ENCODE peak calls at places on chromosomes 13 and 19, in ten cellular contexts. F is left ventricle myocardium inferior, I is mesendoderm, E is pancreas, H is endodermal cell, M is cardiac muscle cell, G is thoracic aorta, B is upper lobe of left lung, P is K562, Z is small intestine. X is an unnamed sample.

GRCh38 chr19:41195675-41196497 is 2.9 kb downstream of the CYP2S1 start:
- DNase-seq in Z (no peak), F (no peak), E (no peak), B (no peak), H (no peak), P (no peak), M (peak), G (no peak), I (no peak), X (no peak)

GRCh38 chr13:46797468-46798237 is 692 bp upstream of the ESD start:
- DNase-seq in Z (peak), P (peak), G (no peak), F (no peak), I (no peak), E (no peak), M (no peak), H (no peak), B (no peak), X (no peak)

GRCh38 chr19:43820098-43820860 is 6.8 kb upstream of the ZNF283 start:
- DNase-seq in P (no peak), M (peak), F (peak), B (no peak), G (no peak), I (no peak), E (no peak), H (peak), Z (peak), X (no peak)

GRCh38 chr13:86933676-86934075 is 737.5 kb upstream of the SLITRK5 start:
- DNase-seq in G (no peak), I (peak), M (no peak), P (no peak), H (peak), E (no peak), F (no peak), B (no peak), Z (no peak), X (no peak)

GRCh38 chr19:582497-583197 is 7.0 kb upstream of the HCN2 start:
- DNase-seq in I (no peak), Z (no peak), P (no peak), B (no peak), G (no peak), H (peak), E (no peak), M (peak), F (no peak), X (no peak)

GRCh38 chr19:39502640-39503417 is 4.1 kb downstream of the DLL3 start:
- DNase-seq in F (peak), Z (peak), P (peak), G (no peak), E (peak), I (peak), H (peak), M (peak), B (peak), X (peak)

GRCh38 chr13:71316964-71317363 is 550.0 kb downstream of the DACH1 start:
- DNase-seq in Z (peak), P (no peak), I (no peak), B (no peak), F (no peak), G (no peak), H (no peak), E (no peak), M (no peak), X (no peak)

GRCh38 chr13:44068737-44069136 is 189.0 kb downstream of the LACC1 start:
- DNase-seq in P (no peak), Z (no peak), M (peak), H (no peak), E (no peak), B (no peak), I (peak), F (no peak), G (no peak), X (no peak)

GRCh38 chr19:48752511-48753365 is at the start of gene FUT1:
- DNase-seq in M (peak), E (peak), B (peak), I (peak), G (no peak), F (peak), H (peak), P (peak), Z (peak), X (peak)

GRCh38 chr19:54160948-54161347 is 1.4 kb upstream of the LENG1 start:
- DNase-seq in I (no peak), F (no peak), M (no peak), H (no peak), E (no peak), Z (no peak), B (no peak), P (no peak), G (no peak), X (no peak)

GRCh38 chr19:1568320-1569019 is at the start of gene MEX3D:
- DNase-seq in I (peak), P (peak), B (peak), Z (peak), E (peak), G (no peak), H (peak), F (peak), M (peak), X (no peak)

GRCh38 chr13:93173656-93174055 is 53.0 kb upstream of the GPC6 start:
- DNase-seq in E (no peak), M (no peak), B (no peak), G (no peak), H (no peak), Z (no peak), F (no peak), I (no peak), P (no peak), X (no peak)

GRCh38 chr13:107450426-107450825 is 764.9 kb downstream of the LIG4 start:
- DNase-seq in Z (no peak), M (peak), E (no peak), P (no peak), B (no peak), F (no peak), I (no peak), G (no peak), H (no peak), X (no peak)

GRCh38 chr13:80389073-80390038 is 48.4 kb upstream of the SPRY2 start:
- DNase-seq in E (no peak), F (no peak), P (no peak), G (no peak), H (no peak), M (peak), I (no peak), B (no peak), Z (no peak), X (no peak)

GRCh38 chr19:32224371-32225244 is 120.8 kb upstream of the ZNF507 start:
- DNase-seq in F (peak), B (peak), H (peak), E (peak), P (peak), M (peak), G (no peak), I (peak), Z (peak), X (peak)

GRCh38 chr19:49217382-49217781 is 59.8 kb downstream of the TRPM4 start:
- DNase-seq in P (peak), G (no peak), B (no peak), I (no peak), E (no peak), F (peak), M (peak), Z (no peak), H (no peak), X (no peak)

GRCh38 chr13:22594041-22594440 is 586.7 kb upstream of the SGCG start:
- DNase-seq in E (no peak), H (no peak), M (no peak), G (no peak), B (no peak), I (no peak), Z (no peak), P (no peak), F (no peak), X (no peak)

GRCh38 chr13:78909276-78909675 is 250.3 kb upstream of the OBI1 start:
- DNase-seq in P (no peak), Z (no peak), H (peak), B (no peak), G (no peak), F (no peak), I (peak), M (no peak), E (no peak), X (no peak)

GRCh38 chr19:20662421-20663105 is 1.2 kb upstream of the ZNF626 start:
- DNase-seq in H (no peak), E (peak), M (no peak), I (no peak), B (no peak), P (no peak), F (no peak), G (no peak), Z (no peak), X (no peak)

GRCh38 chr13:49443327-49443688 is 556 bp downstream of the CAB39L start:
- DNase-seq in H (no peak), P (no peak), M (peak), E (no peak), F (no peak), I (no peak), G (no peak), B (no peak), Z (no peak), X (no peak)

GRCh38 chr19:12789098-12789903 is 2.0 kb upstream of the JUNB start:
- DNase-seq in Z (peak), F (no peak), M (no peak), H (no peak), I (peak), E (no peak), P (no peak), B (no peak), G (no peak), X (no peak)

GRCh38 chr13:52787212-52787611 is 47.6 kb upstream of the CNMD start:
- DNase-seq in Z (no peak), F (no peak), G (no peak), B (no peak), H (no peak), E (no peak), M (no peak), I (no peak), P (no peak), X (no peak)

GRCh38 chr19:50818859-50819472 is 4.6 kb downstream of the KLK1 start:
- DNase-seq in F (no peak), H (peak), Z (no peak), M (no peak), G (no peak), P (no peak), E (peak), B (no peak), I (no peak), X (no peak)

GRCh38 chr19:1070576-1070930 is 3.6 kb downstream of the ARHGAP45 start:
- DNase-seq in F (no peak), G (no peak), P (no peak), E (no peak), M (no peak), H (peak), Z (no peak), I (peak), B (no peak), X (no peak)

GRCh38 chr13:113796211-113796875 is 37.3 kb downstream of the TMEM255B start:
- DNase-seq in M (no peak), F (no peak), G (no peak), P (no peak), H (no peak), Z (no peak), E (no peak), I (no peak), B (no peak), X (no peak)

GRCh38 chr13:99392806-99393135 is 85.6 kb upstream of the GPR183 start:
- DNase-seq in F (no peak), P (no peak), G (no peak), Z (no peak), I (no peak), H (no peak), B (no peak), M (no peak), E (no peak), X (no peak)

DNA sequence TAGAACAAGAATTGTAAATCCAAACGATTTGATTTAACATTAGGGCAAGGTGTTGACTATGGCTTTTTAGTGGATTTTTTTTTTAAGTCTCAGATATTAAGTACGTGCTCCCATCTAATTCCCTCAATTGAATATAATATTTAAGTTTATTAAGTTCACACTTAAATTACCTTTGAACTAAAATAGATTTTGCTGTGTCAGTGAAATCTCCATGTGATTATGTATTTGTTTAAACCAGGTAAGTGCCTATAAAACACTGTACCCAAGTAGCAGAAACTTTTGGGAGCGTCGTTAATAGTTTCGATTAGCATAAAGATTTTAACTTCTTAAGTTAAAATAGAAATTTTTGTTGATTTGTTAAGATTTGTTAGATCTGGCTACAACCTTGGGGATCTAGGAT is 1.6 kb downstream of the CLN5 start:
- DNase-seq in G (no peak), Z (no peak), P (no peak), B (no peak), I (no peak), H (no peak), F (no peak), E (no peak), M (no peak), X (no peak)
- H3K4me3 ChIP-seq in G (peak), Z (no peak), P (no peak), B (no peak), I (no peak), H (peak), F (peak), E (no peak), M (no peak), X (peak)

DNA sequence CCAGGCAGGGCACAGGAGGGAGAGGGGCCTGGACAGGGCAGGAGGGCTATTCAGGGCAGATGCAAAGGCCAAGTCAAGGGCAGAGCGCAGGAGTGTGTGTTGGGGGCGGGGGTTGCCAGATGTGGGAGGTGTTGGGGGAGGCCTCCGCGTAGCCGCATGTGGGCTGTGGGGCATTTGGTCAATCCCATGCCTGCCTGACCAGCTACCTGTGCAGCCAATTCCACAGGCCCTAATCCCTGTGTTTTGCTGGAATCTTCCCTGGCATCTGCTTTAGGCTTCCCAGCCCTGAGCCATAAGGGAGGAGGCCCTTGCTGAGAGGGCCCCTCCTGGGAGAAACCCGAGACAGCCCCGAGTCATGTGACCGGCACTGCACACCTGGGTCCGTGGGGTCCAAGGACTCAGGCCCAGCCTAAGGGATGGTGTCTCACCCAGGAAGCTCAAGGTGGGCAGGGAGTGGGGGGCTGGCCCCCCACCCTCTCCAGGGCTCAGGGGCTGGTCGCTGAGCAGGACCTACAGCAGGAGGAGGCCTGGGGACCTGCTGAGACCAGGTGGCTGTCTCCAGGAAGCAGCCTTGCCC is 20.3 kb downstream of the RFX1 start:
- DNase-seq in H (no peak), Z (no peak), F (no peak), I (peak), P (no peak), M (no peak), G (no peak), E (no peak), B (no peak), X (no peak)
- H3K4me3 ChIP-seq in H (no peak), Z (no peak), F (peak), I (no peak), P (no peak), M (no peak), G (peak), E (no peak), B (no peak), X (no peak)

DNA sequence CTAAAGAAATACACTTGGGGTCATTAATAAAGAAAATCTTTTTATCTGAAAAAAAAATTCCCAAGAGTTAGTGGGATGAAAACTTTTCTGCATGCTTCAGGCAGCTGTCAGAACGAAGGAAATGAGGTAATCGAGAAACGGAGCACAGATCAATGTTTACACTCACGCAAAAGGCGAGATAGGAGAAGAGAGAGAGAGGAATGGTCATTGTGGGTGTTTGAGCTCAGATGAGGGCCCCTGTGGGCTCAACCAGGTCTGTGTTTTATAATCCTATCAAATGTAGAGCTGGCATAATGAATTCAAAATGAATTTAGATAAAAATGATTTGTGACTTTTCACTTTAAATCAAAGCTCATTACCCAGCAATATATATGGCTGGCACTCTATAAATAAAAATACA is 6.3 kb upstream of the RXFP2 start:
- DNase-seq in P (no peak), I (peak), B (no peak), F (no peak), Z (no peak), M (peak), H (no peak), E (no peak), G (no peak), X (no peak)
- H3K4me3 ChIP-seq in P (no peak), I (no peak), B (peak), F (peak), Z (no peak), M (no peak), H (no peak), E (no peak), G (peak), X (no peak)

DNA sequence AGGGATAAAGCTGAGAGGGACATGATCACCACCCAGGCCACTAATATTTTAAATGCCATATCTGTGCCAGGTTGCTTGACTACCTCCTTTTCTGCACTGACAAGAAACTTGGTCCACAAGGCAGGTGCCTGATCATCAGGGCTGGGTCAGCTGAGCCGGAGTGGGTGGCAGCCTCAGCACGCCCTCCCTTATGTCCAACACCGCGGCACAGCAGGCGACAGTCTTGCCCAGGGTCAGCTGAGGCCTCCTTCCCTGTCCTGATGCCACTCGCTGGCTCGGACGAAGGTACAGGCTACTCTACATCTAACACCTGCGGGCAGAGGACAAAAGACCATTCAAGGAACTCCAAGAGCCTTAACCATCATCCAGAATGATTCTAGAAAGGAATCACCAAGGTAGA is 16.9 kb downstream of the ZC3H4 start:
- DNase-seq in P (no peak), H (no peak), E (peak), G (no peak), Z (no peak), I (no peak), M (no peak), B (peak), F (peak), X (no peak)
- H3K4me3 ChIP-seq in P (no peak), H (no peak), E (no peak), G (no peak), Z (no peak), I (no peak), M (no peak), B (no peak), F (no peak), X (no peak)

GRCh38 chr13:90872491-90873025 is 474.9 kb upstream of the MIR17HG start:
- DNase-seq in M (no peak), Z (no peak), G (no peak), B (no peak), I (peak), P (no peak), E (no peak), F (no peak), H (no peak), X (no peak)

GRCh38 chr13:90868321-90868920 is 479.1 kb upstream of the MIR17HG start:
- DNase-seq in H (no peak), F (no peak), E (no peak), M (peak), P (peak), I (peak), B (no peak), G (no peak), Z (peak), X (no peak)

GRCh38 chr13:90869580-90869979 is 477.9 kb upstream of the MIR17HG start:
- DNase-seq in B (no peak), E (no peak), G (no peak), I (no peak), Z (no peak), F (no peak), M (no peak), P (no peak), H (no peak), X (no peak)

GRCh38 chr13:90867336-90867683 is 480.2 kb upstream of the MIR17HG start:
- DNase-seq in P (peak), H (peak), B (peak), I (peak), M (peak), Z (peak), E (peak), F (peak), G (peak), X (peak)
- H3K4me3 ChIP-seq in P (no peak), H (no peak), B (no peak), I (no peak), M (no peak), Z (no peak), E (no peak), F (no peak), G (no peak), X (no peak)

GRCh38 chr19:15173746-15174404 is 26.9 kb downstream of the NOTCH3 start:
- DNase-seq in H (no peak), I (peak), Z (peak), M (peak), B (no peak), P (no peak), F (no peak), G (no peak), E (no peak), X (no peak)

GRCh38 chr19:15178629-15179308 is 22.0 kb downstream of the NOTCH3 start:
- DNase-seq in I (peak), M (no peak), B (no peak), G (no peak), F (no peak), E (no peak), Z (no peak), P (no peak), H (peak), X (no peak)

GRCh38 chr19:15175609-15176008 is 25.2 kb downstream of the NOTCH3 start:
- DNase-seq in I (no peak), M (no peak), G (no peak), Z (no peak), B (no peak), F (no peak), H (no peak), P (no peak), E (no peak), X (no peak)

GRCh38 chr19:15180451-15181390 is 20.1 kb downstream of the NOTCH3 start:
- DNase-seq in Z (peak), P (peak), G (no peak), B (peak), I (peak), H (peak), F (peak), M (no peak), E (peak), X (no peak)

DNA sequence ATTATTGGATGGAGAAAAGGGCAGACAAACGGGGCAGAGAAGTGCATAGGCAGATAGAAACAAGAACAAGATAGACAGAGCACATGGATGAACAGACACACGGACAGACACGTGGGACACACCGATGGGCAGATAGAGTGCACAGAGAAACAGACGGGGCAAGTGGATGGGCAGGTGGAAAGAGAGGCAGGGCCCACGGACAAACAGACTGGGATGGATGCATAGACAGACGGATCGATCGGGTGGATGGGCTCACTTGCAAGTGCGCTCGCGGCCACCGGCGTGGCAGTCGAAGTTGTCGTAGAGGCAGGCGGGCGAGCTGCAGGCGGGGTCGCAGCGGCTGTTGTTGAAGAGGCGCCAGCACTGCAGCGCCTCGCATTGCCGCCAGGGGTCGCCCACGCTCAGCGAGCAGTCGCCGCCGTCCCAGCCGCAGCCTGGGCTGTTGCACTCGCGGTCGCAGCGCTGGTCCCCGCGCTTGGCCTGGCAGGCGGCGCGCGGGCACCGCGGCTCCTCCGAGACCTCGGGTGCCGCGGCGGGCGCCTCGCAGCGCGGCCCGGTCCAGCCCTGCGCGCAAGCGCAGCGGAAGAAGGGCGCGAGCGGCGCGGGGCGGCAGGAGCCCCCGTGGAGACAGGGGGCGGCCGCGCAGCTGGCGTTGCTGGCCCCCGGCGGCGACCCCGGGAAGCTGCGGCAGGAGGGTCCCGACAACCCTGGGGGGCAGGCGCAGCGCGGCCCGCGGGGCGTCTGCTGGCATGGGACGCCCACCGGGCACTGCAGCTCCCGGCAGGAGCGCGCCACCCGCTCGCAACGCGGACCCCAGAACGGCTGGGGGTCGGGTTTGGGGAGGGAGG is 23.3 kb downstream of the NOTCH3 start:
- DNase-seq in M (peak), F (peak), P (peak), B (peak), H (peak), I (peak), E (peak), G (no peak), Z (peak), X (no peak)
- H3K4me3 ChIP-seq in M (no peak), F (peak), P (peak), B (peak), H (no peak), I (no peak), E (no peak), G (peak), Z (no peak), X (no peak)

X was measured in LNCaP clone FGC.